ENCODE peak calls at places on chromosome 13, in four cellular contexts. V, P, S and E are unnamed samples.

GRCh38 chr13:59641758-59642157 is 522.0 kb downstream of the DIAPH3 start:
- DNase-seq in V (no peak), P (no peak), S (no peak), E (no peak)

GRCh38 chr13:113000575-113000974 is 31.6 kb downstream of the MCF2L start:
- DNase-seq in V (no peak), P (no peak), S (no peak), E (no peak)

GRCh38 chr13:28636677-28637317 is 22.1 kb upstream of the POMP start:
- DNase-seq in V (peak; percentile 30), P (peak; percentile 77), S (peak; percentile 45), E (no peak)

GRCh38 chr13:98480915-98481510 is 95.9 kb downstream of the STK24 start:
- DNase-seq in V (no peak), P (no peak), S (no peak), E (no peak)

GRCh38 chr13:60329221-60329983 is 67.6 kb upstream of the TDRD3 start:
- DNase-seq in V (no peak), P (peak; percentile 77), S (peak; percentile 22), E (peak; percentile 44)

GRCh38 chr13:27404680-27405079 is 19.7 kb upstream of the GTF3A start:
- DNase-seq in V (no peak), P (no peak), S (no peak), E (peak; percentile 74)

GRCh38 chr13:40440990-40441820 is 225.2 kb downstream of the FOXO1 start:
- DNase-seq in V (no peak), P (no peak), S (peak; percentile 44), E (peak; percentile 70)

GRCh38 chr13:34034411-34034810 is 216.5 kb downstream of the RFC3 start:
- DNase-seq in V (no peak), P (no peak), S (no peak), E (no peak)

GRCh38 chr13:35283856-35284255 is 192.6 kb downstream of the MAB21L1 start:
- DNase-seq in V (no peak), P (no peak), S (no peak), E (no peak)

GRCh38 chr13:69319659-69320058 is 788.0 kb upstream of the ATXN8OS start:
- DNase-seq in V (no peak), P (no peak), S (no peak), E (no peak)